ENCODE peak calls at places on chromosomes 3 and 15, in six cellular contexts. E, D, U, F, W and G are unnamed samples.

GRCh38 chr3:48521635-48522034 is 17.7 kb upstream of the SHISA5 start:
- DNase-seq in U (no peak), E (no peak), W (no peak), D (no peak), F (no peak), G (no peak)

GRCh38 chr3:140845878-140846277 is 95.8 kb upstream of the SLC25A36 start:
- DNase-seq in E (no peak), U (no peak), F (no peak), D (no peak), W (no peak), G (no peak)

GRCh38 chr15:66748320-66748779 is 46.3 kb downstream of the SMAD6 start:
- DNase-seq in D (peak; percentile 72), U (no peak), F (no peak), W (no peak), E (no peak), G (peak; percentile 9)

GRCh38 chr3:22284559-22284958 is 533.5 kb upstream of the ZNF385D start:
- DNase-seq in D (no peak), W (no peak), F (peak; percentile 80), U (no peak), E (no peak), G (no peak)

GRCh38 chr15:43516185-43516584 is 1.2 kb upstream of the MAP1A start:
- DNase-seq in W (peak; percentile 68), E (no peak), D (peak; percentile 30), U (no peak), F (no peak), G (no peak)

GRCh38 chr3:56801597-56802410 is at the start of gene ARHGEF3:
- DNase-seq in F (peak; percentile 70), E (peak; percentile 83), D (peak; percentile 68), U (peak; percentile 85), W (peak; percentile 89), G (peak; percentile 90)

GRCh38 chr15:34621675-34622074 is 38.2 kb upstream of the GOLGA8B start:
- DNase-seq in U (no peak), F (peak; percentile 6), W (no peak), D (peak; percentile 70), E (no peak), G (no peak)

GRCh38 chr3:187678869-187679268 is 8.7 kb upstream of the SST start:
- DNase-seq in W (no peak), D (peak; percentile 56), E (peak; percentile 60), U (peak; percentile 8), F (peak; percentile 54), G (peak; percentile 68)

GRCh38 chr3:126305427-126305826 is 51.8 kb downstream of the KLF15 start:
- DNase-seq in D (peak; percentile 29), U (no peak), E (no peak), W (no peak), F (no peak), G (no peak)

GRCh38 chr3:7687428-7688147 is 814.0 kb upstream of the LMCD1 start:
- DNase-seq in F (no peak), D (no peak), W (no peak), U (no peak), E (no peak), G (no peak)

GRCh38 chr15:29133791-29134190 is 135.8 kb downstream of the NSMCE3 start:
- DNase-seq in E (no peak), W (no peak), F (no peak), U (no peak), D (no peak), G (peak; percentile 33)

GRCh38 chr3:158709666-158710083 is 22.6 kb downstream of the RARRES1 start:
- DNase-seq in E (no peak), W (no peak), D (peak; percentile 93), U (no peak), F (peak; percentile 98), G (no peak)

GRCh38 chr3:186592682-186593081 is 20.2 kb upstream of the AHSG start:
- DNase-seq in W (no peak), U (no peak), E (no peak), F (no peak), D (no peak), G (no peak)

GRCh38 chr15:99440029-99440428 is 125.8 kb upstream of the MEF2A start:
- DNase-seq in D (no peak), E (no peak), F (no peak), W (no peak), U (no peak), G (no peak)

GRCh38 chr3:150216041-150216811 is 191.9 kb upstream of the TSC22D2 start:
- DNase-seq in F (peak; percentile 74), W (peak; percentile 52), U (no peak), E (no peak), D (no peak), G (peak; percentile 72)

GRCh38 chr3:54133196-54133595 is 10.8 kb downstream of the CACNA2D3 start:
- DNase-seq in D (no peak), F (no peak), W (no peak), E (no peak), U (no peak), G (no peak)

GRCh38 chr3:59772416-59773408 is 722.9 kb upstream of the CFAP20DC start:
- DNase-seq in U (peak; percentile 15), F (no peak), E (no peak), D (no peak), W (no peak), G (no peak)

GRCh38 chr3:16536996-16537395 is 23.5 kb upstream of the RFTN1 start:
- DNase-seq in U (no peak), D (no peak), W (no peak), F (no peak), E (no peak), G (no peak)

GRCh38 chr3:58049143-58049785 is 41.0 kb downstream of the FLNB start:
- DNase-seq in F (peak; percentile 99), D (peak; percentile 91), W (peak; percentile 65), U (no peak), E (peak; percentile 46), G (no peak)

GRCh38 chr3:36784012-36784763 is 19.8 kb upstream of the DCLK3 start:
- DNase-seq in F (no peak), D (no peak), U (no peak), E (no peak), W (no peak), G (no peak)

GRCh38 chr3:112745567-112746248 is 101.0 kb downstream of the CD200R1L start:
- DNase-seq in F (no peak), E (no peak), D (no peak), U (no peak), W (no peak), G (no peak)

GRCh38 chr15:71115567-71116351 is 488 bp downstream of the THSD4 start:
- DNase-seq in D (peak; percentile 57), E (peak; percentile 49), W (peak; percentile 44), F (peak; percentile 35), U (no peak), G (peak; percentile 61)

GRCh38 chr3:98596902-98597500 is 3.6 kb upstream of the CPOX start:
- DNase-seq in U (no peak), D (peak; percentile 31), E (peak; percentile 11), W (no peak), F (peak; percentile 40), G (no peak)

GRCh38 chr3:169455472-169455871 is 208.0 kb downstream of the MECOM start:
- DNase-seq in F (no peak), D (no peak), E (no peak), W (no peak), U (no peak), G (no peak)

GRCh38 chr15:58932791-58933310 is 628 bp downstream of the SLTM start:
- DNase-seq in E (no peak), F (no peak), W (no peak), U (no peak), D (peak; percentile 43), G (no peak)

GRCh38 chr15:78347586-78348543 is 7.7 kb downstream of the CRABP1 start:
- DNase-seq in U (no peak), F (no peak), D (no peak), W (no peak), E (no peak), G (no peak)

GRCh38 chr3:36909666-36910065 is 35.2 kb downstream of the TRANK1 start:
- DNase-seq in E (no peak), D (no peak), U (no peak), W (no peak), F (no peak), G (no peak)

GRCh38 chr3:129304141-129304540 is 25.5 kb downstream of the HMCES start:
- DNase-seq in E (no peak), D (no peak), W (no peak), U (no peak), F (no peak), G (no peak)

GRCh38 chr3:33883538-33884203 is 85.2 kb downstream of the PDCD6IP start:
- DNase-seq in D (peak; percentile 36), E (peak; percentile 43), W (no peak), F (peak; percentile 36), U (no peak), G (no peak)

GRCh38 chr3:60274646-60275045 is 976.6 kb downstream of the FHIT start:
- DNase-seq in E (no peak), W (no peak), U (no peak), F (no peak), D (no peak), G (no peak)

GRCh38 chr3:100260081-100260684 is 609 bp upstream of the TBC1D23 start:
- DNase-seq in E (peak; percentile 46), U (no peak), F (no peak), W (peak; percentile 40), D (peak; percentile 64), G (peak; percentile 69)

GRCh38 chr3:129593595-129594339 is 12.7 kb downstream of the PLXND1 start:
- DNase-seq in E (no peak), F (no peak), W (no peak), D (no peak), U (peak; percentile 47), G (no peak)

GRCh38 chr3:24678441-24678865 is 183.8 kb upstream of the THRB start:
- DNase-seq in W (no peak), E (no peak), F (peak; percentile 98), D (peak; percentile 98), U (no peak), G (no peak)

GRCh38 chr15:44501768-44502366 is 35.1 kb upstream of the EIF3J start:
- DNase-seq in F (peak; percentile 7), U (no peak), E (no peak), D (peak; percentile 73), W (no peak), G (no peak)

GRCh38 chr15:62112616-62113593 is 46.1 kb downstream of the C2CD4A start:
- DNase-seq in U (no peak), W (no peak), F (peak; percentile 91), E (no peak), D (peak; percentile 87), G (no peak)

GRCh38 chr3:104362319-104362718 is 1004.4 kb upstream of the ALCAM start:
- DNase-seq in U (no peak), W (no peak), D (no peak), F (no peak), E (no peak), G (no peak)

GRCh38 chr15:99365232-99365631 is 114.0 kb downstream of the LRRC28 start:
- DNase-seq in W (no peak), U (no peak), D (no peak), E (no peak), F (no peak), G (no peak)

GRCh38 chr15:69998541-69999391 is 99.0 kb downstream of the TLE3 start:
- DNase-seq in W (no peak), U (no peak), E (no peak), F (no peak), D (no peak), G (no peak)

GRCh38 chr3:159169828-159170227 is 368.0 kb downstream of the MFSD1 start:
- DNase-seq in E (no peak), D (peak; percentile 99), U (no peak), W (no peak), F (peak; percentile 97), G (no peak)

GRCh38 chr3:187963003-187963676 is 190.8 kb upstream of the LPP start:
- DNase-seq in U (no peak), W (no peak), F (no peak), D (no peak), E (no peak), G (no peak)